ENCODE peak calls at places on chromosomes 5 and 9, in ten cellular contexts. One of them, this sample, is unnamed.
A peak's percentile ranks its signal among the peaks of the same experiment; 100 is the strongest.

GRCh38 chr9:84669293-84670105 is at the start of gene NTRK2:
- DNase-seq in HT1080: no peak
- DNase-seq in A172: no peak
- DNase-seq in HFFc6: no peak
- DNase-seq in KG1: no peak
- DNase-seq in ovary: peak; percentile 63
- DNase-seq in fibroblast of lung: peak; percentile 46
- DNase-seq in stimulated activated CD4-positive, alpha-beta T cell treated with anti-CD3 and anti-CD28 coated beads, Interleukin-15, amount 100 ng/mL, for 24 hours: peak; percentile 32
- DNase-seq in GM23248: peak; percentile 62
- DNase-seq in lower lobe of right lung: no peak
- DNase-seq in this sample: peak; percentile 25

GRCh38 chr9:114311571-114312512 is 11.1 kb upstream of the ORM1 start:
- DNase-seq in HT1080: no peak
- DNase-seq in KG1: no peak
- DNase-seq in HFFc6: no peak
- DNase-seq in GM23248: no peak
- DNase-seq in lower lobe of right lung: peak; percentile 37
- DNase-seq in fibroblast of lung: no peak
- DNase-seq in stimulated activated CD4-positive, alpha-beta T cell treated with anti-CD3 and anti-CD28 coated beads, Interleukin-15, amount 100 ng/mL, for 24 hours: no peak
- DNase-seq in ovary: peak; percentile 26
- DNase-seq in A172: no peak
- DNase-seq in this sample: no peak

GRCh38 chr5:113367586-113367985 is 67.2 kb downstream of the TSSK1B start:
- DNase-seq in GM23248: no peak
- DNase-seq in KG1: no peak
- DNase-seq in fibroblast of lung: peak; percentile 29
- DNase-seq in lower lobe of right lung: no peak
- DNase-seq in A172: peak; percentile 41
- DNase-seq in HT1080: peak; percentile 8
- DNase-seq in HFFc6: no peak
- DNase-seq in ovary: no peak
- DNase-seq in stimulated activated CD4-positive, alpha-beta T cell treated with anti-CD3 and anti-CD28 coated beads, Interleukin-15, amount 100 ng/mL, for 24 hours: no peak
- DNase-seq in this sample: no peak

GRCh38 chr9:89477811-89478583 is 19.9 kb downstream of the SEMA4D start:
- DNase-seq in ovary: peak; percentile 67
- DNase-seq in lower lobe of right lung: no peak
- DNase-seq in HFFc6: no peak
- DNase-seq in HT1080: peak; percentile 95
- DNase-seq in A172: peak; percentile 93
- DNase-seq in stimulated activated CD4-positive, alpha-beta T cell treated with anti-CD3 and anti-CD28 coated beads, Interleukin-15, amount 100 ng/mL, for 24 hours: peak; percentile 82
- DNase-seq in GM23248: no peak
- DNase-seq in KG1: peak; percentile 77
- DNase-seq in fibroblast of lung: peak; percentile 82
- DNase-seq in this sample: no peak

GRCh38 chr5:68845121-68845520 is 248.7 kb upstream of the SLC30A5 start:
- DNase-seq in fibroblast of lung: peak; percentile 25
- DNase-seq in KG1: no peak
- DNase-seq in GM23248: peak; percentile 52
- DNase-seq in ovary: no peak
- DNase-seq in HFFc6: peak; percentile 4
- DNase-seq in stimulated activated CD4-positive, alpha-beta T cell treated with anti-CD3 and anti-CD28 coated beads, Interleukin-15, amount 100 ng/mL, for 24 hours: no peak
- DNase-seq in lower lobe of right lung: no peak
- DNase-seq in HT1080: no peak
- DNase-seq in A172: no peak
- DNase-seq in this sample: no peak

GRCh38 chr5:122151640-122152039 is 22.3 kb downstream of the ZNF474 start:
- DNase-seq in KG1: no peak
- DNase-seq in A172: peak; percentile 82
- DNase-seq in HFFc6: peak; percentile 78
- DNase-seq in ovary: no peak
- DNase-seq in stimulated activated CD4-positive, alpha-beta T cell treated with anti-CD3 and anti-CD28 coated beads, Interleukin-15, amount 100 ng/mL, for 24 hours: no peak
- DNase-seq in lower lobe of right lung: no peak
- DNase-seq in HT1080: peak; percentile 59
- DNase-seq in fibroblast of lung: peak; percentile 99
- DNase-seq in GM23248: peak; percentile 92
- DNase-seq in this sample: no peak

GRCh38 chr5:154101184-154101583 is 62.4 kb downstream of the MFAP3 start:
- DNase-seq in stimulated activated CD4-positive, alpha-beta T cell treated with anti-CD3 and anti-CD28 coated beads, Interleukin-15, amount 100 ng/mL, for 24 hours: no peak
- DNase-seq in HT1080: no peak
- DNase-seq in fibroblast of lung: no peak
- DNase-seq in GM23248: no peak
- DNase-seq in KG1: no peak
- DNase-seq in ovary: no peak
- DNase-seq in HFFc6: no peak
- DNase-seq in lower lobe of right lung: no peak
- DNase-seq in A172: no peak
- DNase-seq in this sample: no peak

GRCh38 chr5:60487885-60488425 is 212.0 kb downstream of the DEPDC1B start:
- DNase-seq in lower lobe of right lung: no peak
- DNase-seq in HFFc6: no peak
- DNase-seq in ovary: no peak
- DNase-seq in fibroblast of lung: no peak
- DNase-seq in A172: no peak
- DNase-seq in HT1080: peak; percentile 47
- DNase-seq in KG1: no peak
- DNase-seq in GM23248: peak; percentile 13
- DNase-seq in stimulated activated CD4-positive, alpha-beta T cell treated with anti-CD3 and anti-CD28 coated beads, Interleukin-15, amount 100 ng/mL, for 24 hours: no peak
- DNase-seq in this sample: no peak

GRCh38 chr5:139046551-139046950 is 151.6 kb downstream of the SIL1 start:
- DNase-seq in HT1080: no peak
- DNase-seq in fibroblast of lung: peak; percentile 29
- DNase-seq in GM23248: no peak
- DNase-seq in A172: peak; percentile 18
- DNase-seq in HFFc6: no peak
- DNase-seq in KG1: no peak
- DNase-seq in lower lobe of right lung: no peak
- DNase-seq in ovary: no peak
- DNase-seq in stimulated activated CD4-positive, alpha-beta T cell treated with anti-CD3 and anti-CD28 coated beads, Interleukin-15, amount 100 ng/mL, for 24 hours: no peak
- DNase-seq in this sample: no peak

GRCh38 chr5:6576861-6577501 is 55.9 kb downstream of the NSUN2 start:
- DNase-seq in GM23248: peak; percentile 69
- DNase-seq in ovary: no peak
- DNase-seq in lower lobe of right lung: no peak
- DNase-seq in fibroblast of lung: peak; percentile 61
- DNase-seq in HFFc6: peak; percentile 67
- DNase-seq in KG1: no peak
- DNase-seq in stimulated activated CD4-positive, alpha-beta T cell treated with anti-CD3 and anti-CD28 coated beads, Interleukin-15, amount 100 ng/mL, for 24 hours: peak; percentile 25
- DNase-seq in A172: peak; percentile 53
- DNase-seq in HT1080: peak; percentile 67
- DNase-seq in this sample: no peak

GRCh38 chr5:14105717-14106435 is 37.3 kb upstream of the TRIO start:
- DNase-seq in lower lobe of right lung: no peak
- DNase-seq in KG1: no peak
- DNase-seq in A172: peak; percentile 97
- DNase-seq in GM23248: peak; percentile 90
- DNase-seq in HFFc6: peak; percentile 86
- DNase-seq in HT1080: peak; percentile 98
- DNase-seq in stimulated activated CD4-positive, alpha-beta T cell treated with anti-CD3 and anti-CD28 coated beads, Interleukin-15, amount 100 ng/mL, for 24 hours: no peak
- DNase-seq in fibroblast of lung: peak; percentile 96
- DNase-seq in ovary: no peak
- DNase-seq in this sample: no peak

GRCh38 chr5:126046275-126046674 is 376.9 kb upstream of the GRAMD2B start:
- DNase-seq in GM23248: no peak
- DNase-seq in lower lobe of right lung: no peak
- DNase-seq in stimulated activated CD4-positive, alpha-beta T cell treated with anti-CD3 and anti-CD28 coated beads, Interleukin-15, amount 100 ng/mL, for 24 hours: no peak
- DNase-seq in HFFc6: no peak
- DNase-seq in A172: no peak
- DNase-seq in HT1080: no peak
- DNase-seq in ovary: no peak
- DNase-seq in fibroblast of lung: no peak
- DNase-seq in KG1: no peak
- DNase-seq in this sample: no peak

GRCh38 chr5:28450997-28451396 is 1412.6 kb upstream of the CDH9 start:
- DNase-seq in HFFc6: no peak
- DNase-seq in HT1080: no peak
- DNase-seq in fibroblast of lung: no peak
- DNase-seq in KG1: no peak
- DNase-seq in stimulated activated CD4-positive, alpha-beta T cell treated with anti-CD3 and anti-CD28 coated beads, Interleukin-15, amount 100 ng/mL, for 24 hours: no peak
- DNase-seq in A172: no peak
- DNase-seq in lower lobe of right lung: no peak
- DNase-seq in GM23248: no peak
- DNase-seq in ovary: no peak
- DNase-seq in this sample: no peak

GRCh38 chr9:976258-976804 is at the start of gene DMRT3:
- DNase-seq in A172: no peak
- DNase-seq in HT1080: no peak
- DNase-seq in ovary: no peak
- DNase-seq in KG1: no peak
- DNase-seq in GM23248: peak; percentile 23
- DNase-seq in lower lobe of right lung: no peak
- DNase-seq in fibroblast of lung: no peak
- DNase-seq in stimulated activated CD4-positive, alpha-beta T cell treated with anti-CD3 and anti-CD28 coated beads, Interleukin-15, amount 100 ng/mL, for 24 hours: peak; percentile 37
- DNase-seq in HFFc6: no peak
- DNase-seq in this sample: no peak

GRCh38 chr5:88824892-88825781 is 57.8 kb downstream of the MEF2C start:
- DNase-seq in KG1: no peak
- DNase-seq in lower lobe of right lung: no peak
- DNase-seq in HT1080: no peak
- DNase-seq in GM23248: peak; percentile 79
- DNase-seq in fibroblast of lung: peak; percentile 89
- DNase-seq in ovary: no peak
- DNase-seq in stimulated activated CD4-positive, alpha-beta T cell treated with anti-CD3 and anti-CD28 coated beads, Interleukin-15, amount 100 ng/mL, for 24 hours: no peak
- DNase-seq in A172: peak; percentile 6
- DNase-seq in HFFc6: peak; percentile 50
- DNase-seq in this sample: no peak

GRCh38 chr9:135500525-135501260 is at the start of gene MRPS2:
- DNase-seq in KG1: peak; percentile 59
- DNase-seq in lower lobe of right lung: peak; percentile 92
- DNase-seq in HT1080: peak; percentile 75
- DNase-seq in GM23248: peak; percentile 94
- DNase-seq in HFFc6: peak; percentile 77
- DNase-seq in ovary: peak; percentile 89
- DNase-seq in fibroblast of lung: peak; percentile 86
- DNase-seq in stimulated activated CD4-positive, alpha-beta T cell treated with anti-CD3 and anti-CD28 coated beads, Interleukin-15, amount 100 ng/mL, for 24 hours: peak; percentile 88
- DNase-seq in A172: peak; percentile 65
- DNase-seq in this sample: peak; percentile 89

GRCh38 chr5:157571357-157571827 is 4.2 kb downstream of the ADAM19 start:
- DNase-seq in A172: peak; percentile 71
- DNase-seq in stimulated activated CD4-positive, alpha-beta T cell treated with anti-CD3 and anti-CD28 coated beads, Interleukin-15, amount 100 ng/mL, for 24 hours: peak; percentile 36
- DNase-seq in HT1080: peak; percentile 66
- DNase-seq in KG1: no peak
- DNase-seq in fibroblast of lung: peak; percentile 94
- DNase-seq in lower lobe of right lung: no peak
- DNase-seq in ovary: no peak
- DNase-seq in HFFc6: peak; percentile 76
- DNase-seq in GM23248: peak; percentile 56
- DNase-seq in this sample: no peak

GRCh38 chr9:137764171-137764671 is 113.4 kb upstream of the CACNA1B start:
- DNase-seq in ovary: no peak
- DNase-seq in stimulated activated CD4-positive, alpha-beta T cell treated with anti-CD3 and anti-CD28 coated beads, Interleukin-15, amount 100 ng/mL, for 24 hours: no peak
- DNase-seq in HFFc6: no peak
- DNase-seq in lower lobe of right lung: no peak
- DNase-seq in KG1: no peak
- DNase-seq in GM23248: no peak
- DNase-seq in HT1080: no peak
- DNase-seq in A172: no peak
- DNase-seq in fibroblast of lung: no peak
- DNase-seq in this sample: no peak

GRCh38 chr9:137083418-137084004 is 3.3 kb upstream of the MAN1B1 start:
- DNase-seq in ovary: no peak
- DNase-seq in fibroblast of lung: peak; percentile 95
- DNase-seq in HFFc6: peak; percentile 96
- DNase-seq in HT1080: peak; percentile 98
- DNase-seq in KG1: no peak
- DNase-seq in stimulated activated CD4-positive, alpha-beta T cell treated with anti-CD3 and anti-CD28 coated beads, Interleukin-15, amount 100 ng/mL, for 24 hours: peak; percentile 44
- DNase-seq in GM23248: peak; percentile 98
- DNase-seq in A172: peak; percentile 100
- DNase-seq in lower lobe of right lung: no peak
- DNase-seq in this sample: no peak

GRCh38 chr9:78132688-78133033 is 101.0 kb upstream of the GNAQ start:
- DNase-seq in A172: no peak
- DNase-seq in ovary: no peak
- DNase-seq in lower lobe of right lung: no peak
- DNase-seq in fibroblast of lung: no peak
- DNase-seq in HFFc6: no peak
- DNase-seq in stimulated activated CD4-positive, alpha-beta T cell treated with anti-CD3 and anti-CD28 coated beads, Interleukin-15, amount 100 ng/mL, for 24 hours: no peak
- DNase-seq in GM23248: no peak
- DNase-seq in KG1: peak; percentile 59
- DNase-seq in HT1080: no peak
- DNase-seq in this sample: no peak

GRCh38 chr9:115672477-115673316 is 480.9 kb upstream of the PAPPA start:
- DNase-seq in fibroblast of lung: peak; percentile 99
- DNase-seq in HT1080: peak; percentile 97
- DNase-seq in GM23248: peak; percentile 97
- DNase-seq in lower lobe of right lung: no peak
- DNase-seq in stimulated activated CD4-positive, alpha-beta T cell treated with anti-CD3 and anti-CD28 coated beads, Interleukin-15, amount 100 ng/mL, for 24 hours: no peak
- DNase-seq in HFFc6: peak; percentile 91
- DNase-seq in A172: peak; percentile 99
- DNase-seq in KG1: no peak
- DNase-seq in ovary: no peak
- DNase-seq in this sample: no peak

GRCh38 chr5:8912106-8912505 is 633.8 kb downstream of the SEMA5A start:
- DNase-seq in GM23248: peak; percentile 45
- DNase-seq in ovary: no peak
- DNase-seq in lower lobe of right lung: no peak
- DNase-seq in stimulated activated CD4-positive, alpha-beta T cell treated with anti-CD3 and anti-CD28 coated beads, Interleukin-15, amount 100 ng/mL, for 24 hours: no peak
- DNase-seq in fibroblast of lung: peak; percentile 66
- DNase-seq in HFFc6: peak; percentile 55
- DNase-seq in HT1080: peak; percentile 82
- DNase-seq in A172: peak; percentile 37
- DNase-seq in KG1: no peak
- DNase-seq in this sample: no peak

This sample was measured in heart right ventricle.